ENCODE peak calls at places on chromosomes 7 and 10, in nine cellular contexts. One of them, this sample, is unnamed.

GRCh38 chr7:143434660-143435059 is 8.6 kb upstream of the TAS2R60 start:
- DNase-seq in NCI-H510A treated with DMSO at 0.1 percent for 48 hours: no peak
- DNase-seq in cardiac muscle cell: no peak
- DNase-seq in activated CD8-positive, alpha-beta T cell treated with anti-CD3 and anti-CD28 coated beads, Interleukin-2, amount 10 ng/mL, durations not matched to agents 7 days and 5 days: no peak
- DNase-seq in HCT116: no peak
- DNase-seq in uterus: peak; percentile 34
- DNase-seq in T-helper 2 cell: no peak
- DNase-seq in neural crest cell: no peak
- DNase-seq in NCI-H748 treated with DMSO at 0.1 percent for 48 hours: no peak
- DNase-seq in this sample: no peak

GRCh38 chr10:14873090-14873760 is 5.4 kb upstream of the SUV39H2 start:
- DNase-seq in NCI-H510A treated with DMSO at 0.1 percent for 48 hours: no peak
- DNase-seq in cardiac muscle cell: no peak
- DNase-seq in activated CD8-positive, alpha-beta T cell treated with anti-CD3 and anti-CD28 coated beads, Interleukin-2, amount 10 ng/mL, durations not matched to agents 7 days and 5 days: no peak
- DNase-seq in HCT116: no peak
- DNase-seq in uterus: no peak
- DNase-seq in T-helper 2 cell: peak; percentile 56
- DNase-seq in neural crest cell: no peak
- DNase-seq in NCI-H748 treated with DMSO at 0.1 percent for 48 hours: no peak
- DNase-seq in this sample: no peak

GRCh38 chr10:62545667-62546066 is 171.5 kb downstream of the ZNF365 start:
- DNase-seq in NCI-H510A treated with DMSO at 0.1 percent for 48 hours: no peak
- DNase-seq in cardiac muscle cell: no peak
- DNase-seq in activated CD8-positive, alpha-beta T cell treated with anti-CD3 and anti-CD28 coated beads, Interleukin-2, amount 10 ng/mL, durations not matched to agents 7 days and 5 days: no peak
- DNase-seq in HCT116: no peak
- DNase-seq in uterus: peak; percentile 17
- DNase-seq in T-helper 2 cell: no peak
- DNase-seq in neural crest cell: no peak
- DNase-seq in NCI-H748 treated with DMSO at 0.1 percent for 48 hours: no peak
- DNase-seq in this sample: no peak

GRCh38 chr7:28490831-28491230 is 78.5 kb downstream of the CREB5 start:
- DNase-seq in NCI-H510A treated with DMSO at 0.1 percent for 48 hours: no peak
- DNase-seq in cardiac muscle cell: no peak
- DNase-seq in activated CD8-positive, alpha-beta T cell treated with anti-CD3 and anti-CD28 coated beads, Interleukin-2, amount 10 ng/mL, durations not matched to agents 7 days and 5 days: no peak
- DNase-seq in HCT116: no peak
- DNase-seq in uterus: no peak
- DNase-seq in T-helper 2 cell: no peak
- DNase-seq in neural crest cell: no peak
- DNase-seq in NCI-H748 treated with DMSO at 0.1 percent for 48 hours: no peak
- DNase-seq in this sample: no peak

GRCh38 chr7:137952406-137952805 is 49.5 kb downstream of the CREB3L2 start:
- DNase-seq in NCI-H510A treated with DMSO at 0.1 percent for 48 hours: no peak
- DNase-seq in cardiac muscle cell: no peak
- DNase-seq in activated CD8-positive, alpha-beta T cell treated with anti-CD3 and anti-CD28 coated beads, Interleukin-2, amount 10 ng/mL, durations not matched to agents 7 days and 5 days: no peak
- DNase-seq in HCT116: no peak
- DNase-seq in uterus: no peak
- DNase-seq in T-helper 2 cell: no peak
- DNase-seq in neural crest cell: no peak
- DNase-seq in NCI-H748 treated with DMSO at 0.1 percent for 48 hours: no peak
- DNase-seq in this sample: no peak

GRCh38 chr10:509361-510102 is 179.9 kb downstream of the DIP2C start:
- DNase-seq in NCI-H510A treated with DMSO at 0.1 percent for 48 hours: no peak
- DNase-seq in cardiac muscle cell: no peak
- DNase-seq in activated CD8-positive, alpha-beta T cell treated with anti-CD3 and anti-CD28 coated beads, Interleukin-2, amount 10 ng/mL, durations not matched to agents 7 days and 5 days: no peak
- DNase-seq in HCT116: no peak
- DNase-seq in uterus: no peak
- DNase-seq in T-helper 2 cell: no peak
- DNase-seq in neural crest cell: no peak
- DNase-seq in NCI-H748 treated with DMSO at 0.1 percent for 48 hours: no peak
- DNase-seq in this sample: no peak

GRCh38 chr7:28629216-28629848 is 217.0 kb downstream of the CREB5 start:
- DNase-seq in NCI-H510A treated with DMSO at 0.1 percent for 48 hours: no peak
- DNase-seq in cardiac muscle cell: no peak
- DNase-seq in activated CD8-positive, alpha-beta T cell treated with anti-CD3 and anti-CD28 coated beads, Interleukin-2, amount 10 ng/mL, durations not matched to agents 7 days and 5 days: no peak
- DNase-seq in HCT116: no peak
- DNase-seq in uterus: peak; percentile 59
- DNase-seq in T-helper 2 cell: no peak
- DNase-seq in neural crest cell: no peak
- DNase-seq in NCI-H748 treated with DMSO at 0.1 percent for 48 hours: no peak
- DNase-seq in this sample: peak; percentile 49

GRCh38 chr10:80670774-80671173 is 133.1 kb downstream of the SH2D4B start:
- DNase-seq in NCI-H510A treated with DMSO at 0.1 percent for 48 hours: no peak
- DNase-seq in cardiac muscle cell: no peak
- DNase-seq in activated CD8-positive, alpha-beta T cell treated with anti-CD3 and anti-CD28 coated beads, Interleukin-2, amount 10 ng/mL, durations not matched to agents 7 days and 5 days: no peak
- DNase-seq in HCT116: no peak
- DNase-seq in uterus: no peak
- DNase-seq in T-helper 2 cell: no peak
- DNase-seq in neural crest cell: no peak
- DNase-seq in NCI-H748 treated with DMSO at 0.1 percent for 48 hours: no peak
- DNase-seq in this sample: no peak

GRCh38 chr10:65968871-65969270 is 957.0 kb upstream of the LRRTM3 start:
- DNase-seq in NCI-H510A treated with DMSO at 0.1 percent for 48 hours: no peak
- DNase-seq in cardiac muscle cell: no peak
- DNase-seq in activated CD8-positive, alpha-beta T cell treated with anti-CD3 and anti-CD28 coated beads, Interleukin-2, amount 10 ng/mL, durations not matched to agents 7 days and 5 days: no peak
- DNase-seq in HCT116: no peak
- DNase-seq in uterus: no peak
- DNase-seq in T-helper 2 cell: no peak
- DNase-seq in neural crest cell: no peak
- DNase-seq in NCI-H748 treated with DMSO at 0.1 percent for 48 hours: no peak
- DNase-seq in this sample: no peak

GRCh38 chr10:114306116-114306973 is 67.3 kb downstream of the VWA2 start:
- DNase-seq in NCI-H510A treated with DMSO at 0.1 percent for 48 hours: no peak
- DNase-seq in cardiac muscle cell: no peak
- DNase-seq in activated CD8-positive, alpha-beta T cell treated with anti-CD3 and anti-CD28 coated beads, Interleukin-2, amount 10 ng/mL, durations not matched to agents 7 days and 5 days: no peak
- DNase-seq in HCT116: no peak
- DNase-seq in uterus: no peak
- DNase-seq in T-helper 2 cell: no peak
- DNase-seq in neural crest cell: no peak
- DNase-seq in NCI-H748 treated with DMSO at 0.1 percent for 48 hours: no peak
- DNase-seq in this sample: no peak

GRCh38 chr10:33465747-33466146 is 131.3 kb upstream of the NRP1 start:
- DNase-seq in NCI-H510A treated with DMSO at 0.1 percent for 48 hours: no peak
- DNase-seq in cardiac muscle cell: no peak
- DNase-seq in activated CD8-positive, alpha-beta T cell treated with anti-CD3 and anti-CD28 coated beads, Interleukin-2, amount 10 ng/mL, durations not matched to agents 7 days and 5 days: no peak
- DNase-seq in HCT116: no peak
- DNase-seq in uterus: no peak
- DNase-seq in T-helper 2 cell: no peak
- DNase-seq in neural crest cell: no peak
- DNase-seq in NCI-H748 treated with DMSO at 0.1 percent for 48 hours: no peak
- DNase-seq in this sample: no peak

GRCh38 chr7:42055171-42055570 is 181.8 kb downstream of the GLI3 start:
- DNase-seq in NCI-H510A treated with DMSO at 0.1 percent for 48 hours: no peak
- DNase-seq in cardiac muscle cell: no peak
- DNase-seq in activated CD8-positive, alpha-beta T cell treated with anti-CD3 and anti-CD28 coated beads, Interleukin-2, amount 10 ng/mL, durations not matched to agents 7 days and 5 days: no peak
- DNase-seq in HCT116: no peak
- DNase-seq in uterus: no peak
- DNase-seq in T-helper 2 cell: no peak
- DNase-seq in neural crest cell: no peak
- DNase-seq in NCI-H748 treated with DMSO at 0.1 percent for 48 hours: no peak
- DNase-seq in this sample: no peak

GRCh38 chr7:47352394-47352968 is 229.4 kb downstream of the TNS3 start:
- DNase-seq in NCI-H510A treated with DMSO at 0.1 percent for 48 hours: no peak
- DNase-seq in cardiac muscle cell: no peak
- DNase-seq in activated CD8-positive, alpha-beta T cell treated with anti-CD3 and anti-CD28 coated beads, Interleukin-2, amount 10 ng/mL, durations not matched to agents 7 days and 5 days: no peak
- DNase-seq in HCT116: no peak
- DNase-seq in uterus: no peak
- DNase-seq in T-helper 2 cell: no peak
- DNase-seq in neural crest cell: no peak
- DNase-seq in NCI-H748 treated with DMSO at 0.1 percent for 48 hours: no peak
- DNase-seq in this sample: no peak

GRCh38 chr10:71342850-71343773 is 24.1 kb downstream of the SLC29A3 start:
- DNase-seq in NCI-H510A treated with DMSO at 0.1 percent for 48 hours: no peak
- DNase-seq in cardiac muscle cell: no peak
- DNase-seq in activated CD8-positive, alpha-beta T cell treated with anti-CD3 and anti-CD28 coated beads, Interleukin-2, amount 10 ng/mL, durations not matched to agents 7 days and 5 days: no peak
- DNase-seq in HCT116: no peak
- DNase-seq in uterus: no peak
- DNase-seq in T-helper 2 cell: no peak
- DNase-seq in neural crest cell: no peak
- DNase-seq in NCI-H748 treated with DMSO at 0.1 percent for 48 hours: no peak
- DNase-seq in this sample: no peak

GRCh38 chr7:64869121-64869725 is 33.9 kb upstream of the ZNF273 start:
- DNase-seq in NCI-H510A treated with DMSO at 0.1 percent for 48 hours: no peak
- DNase-seq in cardiac muscle cell: no peak
- DNase-seq in activated CD8-positive, alpha-beta T cell treated with anti-CD3 and anti-CD28 coated beads, Interleukin-2, amount 10 ng/mL, durations not matched to agents 7 days and 5 days: peak; percentile 8
- DNase-seq in HCT116: no peak
- DNase-seq in uterus: no peak
- DNase-seq in T-helper 2 cell: no peak
- DNase-seq in neural crest cell: no peak
- DNase-seq in NCI-H748 treated with DMSO at 0.1 percent for 48 hours: no peak
- DNase-seq in this sample: no peak

GRCh38 chr10:61791216-61791615 is 110.3 kb upstream of the ARID5B start:
- DNase-seq in NCI-H510A treated with DMSO at 0.1 percent for 48 hours: no peak
- DNase-seq in cardiac muscle cell: no peak
- DNase-seq in activated CD8-positive, alpha-beta T cell treated with anti-CD3 and anti-CD28 coated beads, Interleukin-2, amount 10 ng/mL, durations not matched to agents 7 days and 5 days: no peak
- DNase-seq in HCT116: no peak
- DNase-seq in uterus: no peak
- DNase-seq in T-helper 2 cell: no peak
- DNase-seq in neural crest cell: no peak
- DNase-seq in NCI-H748 treated with DMSO at 0.1 percent for 48 hours: no peak
- DNase-seq in this sample: no peak

GRCh38 chr7:124764847-124765400 is 668 bp downstream of the GPR37 start:
- DNase-seq in NCI-H510A treated with DMSO at 0.1 percent for 48 hours: peak; percentile 7
- DNase-seq in cardiac muscle cell: peak; percentile 41
- DNase-seq in activated CD8-positive, alpha-beta T cell treated with anti-CD3 and anti-CD28 coated beads, Interleukin-2, amount 10 ng/mL, durations not matched to agents 7 days and 5 days: peak; percentile 33
- DNase-seq in HCT116: no peak
- DNase-seq in uterus: no peak
- DNase-seq in T-helper 2 cell: peak; percentile 41
- DNase-seq in neural crest cell: peak; percentile 10
- DNase-seq in NCI-H748 treated with DMSO at 0.1 percent for 48 hours: peak; percentile 16
- DNase-seq in this sample: no peak

GRCh38 chr10:51960494-51960895 is 261.1 kb upstream of the CSTF2T start:
- DNase-seq in NCI-H510A treated with DMSO at 0.1 percent for 48 hours: peak; percentile 24
- DNase-seq in cardiac muscle cell: peak; percentile 52
- DNase-seq in activated CD8-positive, alpha-beta T cell treated with anti-CD3 and anti-CD28 coated beads, Interleukin-2, amount 10 ng/mL, durations not matched to agents 7 days and 5 days: no peak
- DNase-seq in HCT116: peak; percentile 10
- DNase-seq in uterus: no peak
- DNase-seq in T-helper 2 cell: peak; percentile 36
- DNase-seq in neural crest cell: no peak
- DNase-seq in NCI-H748 treated with DMSO at 0.1 percent for 48 hours: no peak
- DNase-seq in this sample: peak; percentile 43

GRCh38 chr10:108775911-108776475 is 1147.3 kb downstream of the XPNPEP1 start:
- DNase-seq in NCI-H510A treated with DMSO at 0.1 percent for 48 hours: no peak
- DNase-seq in cardiac muscle cell: no peak
- DNase-seq in activated CD8-positive, alpha-beta T cell treated with anti-CD3 and anti-CD28 coated beads, Interleukin-2, amount 10 ng/mL, durations not matched to agents 7 days and 5 days: no peak
- DNase-seq in HCT116: no peak
- DNase-seq in uterus: no peak
- DNase-seq in T-helper 2 cell: no peak
- DNase-seq in neural crest cell: no peak
- DNase-seq in NCI-H748 treated with DMSO at 0.1 percent for 48 hours: no peak
- DNase-seq in this sample: no peak

GRCh38 chr7:98879198-98879988 is 1.1 kb downstream of the TRRAP start:
- DNase-seq in NCI-H510A treated with DMSO at 0.1 percent for 48 hours: peak; percentile 18
- DNase-seq in cardiac muscle cell: peak; percentile 8
- DNase-seq in activated CD8-positive, alpha-beta T cell treated with anti-CD3 and anti-CD28 coated beads, Interleukin-2, amount 10 ng/mL, durations not matched to agents 7 days and 5 days: peak; percentile 86
- DNase-seq in HCT116: peak; percentile 27
- DNase-seq in uterus: no peak
- DNase-seq in T-helper 2 cell: peak; percentile 92
- DNase-seq in neural crest cell: no peak
- DNase-seq in NCI-H748 treated with DMSO at 0.1 percent for 48 hours: no peak
- DNase-seq in this sample: no peak

GRCh38 chr7:140924019-140924820 is 509 bp downstream of the BRAF start:
- DNase-seq in NCI-H510A treated with DMSO at 0.1 percent for 48 hours: peak; percentile 51
- DNase-seq in cardiac muscle cell: peak; percentile 82
- DNase-seq in activated CD8-positive, alpha-beta T cell treated with anti-CD3 and anti-CD28 coated beads, Interleukin-2, amount 10 ng/mL, durations not matched to agents 7 days and 5 days: peak; percentile 79
- DNase-seq in HCT116: peak; percentile 32
- DNase-seq in uterus: peak; percentile 63
- DNase-seq in T-helper 2 cell: peak; percentile 82
- DNase-seq in neural crest cell: peak; percentile 68
- DNase-seq in NCI-H748 treated with DMSO at 0.1 percent for 48 hours: peak; percentile 59
- DNase-seq in this sample: peak; percentile 48

GRCh38 chr10:25766687-25767221 is 167.3 kb upstream of the MYO3A start:
- DNase-seq in NCI-H510A treated with DMSO at 0.1 percent for 48 hours: no peak
- DNase-seq in cardiac muscle cell: peak; percentile 55
- DNase-seq in activated CD8-positive, alpha-beta T cell treated with anti-CD3 and anti-CD28 coated beads, Interleukin-2, amount 10 ng/mL, durations not matched to agents 7 days and 5 days: no peak
- DNase-seq in HCT116: no peak
- DNase-seq in uterus: no peak
- DNase-seq in T-helper 2 cell: no peak
- DNase-seq in neural crest cell: peak; percentile 7
- DNase-seq in NCI-H748 treated with DMSO at 0.1 percent for 48 hours: no peak
- DNase-seq in this sample: no peak

GRCh38 chr7:47901542-47901941 is 46.7 kb downstream of the PKD1L1 start:
- DNase-seq in NCI-H510A treated with DMSO at 0.1 percent for 48 hours: no peak
- DNase-seq in cardiac muscle cell: no peak
- DNase-seq in activated CD8-positive, alpha-beta T cell treated with anti-CD3 and anti-CD28 coated beads, Interleukin-2, amount 10 ng/mL, durations not matched to agents 7 days and 5 days: no peak
- DNase-seq in HCT116: no peak
- DNase-seq in uterus: no peak
- DNase-seq in T-helper 2 cell: no peak
- DNase-seq in neural crest cell: peak; percentile 18
- DNase-seq in NCI-H748 treated with DMSO at 0.1 percent for 48 hours: no peak
- DNase-seq in this sample: no peak

GRCh38 chr10:99582255-99582770 is 37.9 kb downstream of the SLC25A28 start:
- DNase-seq in NCI-H510A treated with DMSO at 0.1 percent for 48 hours: peak; percentile 20
- DNase-seq in cardiac muscle cell: no peak
- DNase-seq in activated CD8-positive, alpha-beta T cell treated with anti-CD3 and anti-CD28 coated beads, Interleukin-2, amount 10 ng/mL, durations not matched to agents 7 days and 5 days: no peak
- DNase-seq in HCT116: no peak
- DNase-seq in uterus: no peak
- DNase-seq in T-helper 2 cell: no peak
- DNase-seq in neural crest cell: no peak
- DNase-seq in NCI-H748 treated with DMSO at 0.1 percent for 48 hours: no peak
- DNase-seq in this sample: peak; percentile 27

GRCh38 chr7:30348083-30348560 is 63.7 kb downstream of the ZNRF2 start:
- DNase-seq in NCI-H510A treated with DMSO at 0.1 percent for 48 hours: no peak
- DNase-seq in cardiac muscle cell: no peak
- DNase-seq in activated CD8-positive, alpha-beta T cell treated with anti-CD3 and anti-CD28 coated beads, Interleukin-2, amount 10 ng/mL, durations not matched to agents 7 days and 5 days: peak; percentile 70
- DNase-seq in HCT116: peak; percentile 75
- DNase-seq in uterus: no peak
- DNase-seq in T-helper 2 cell: peak; percentile 96
- DNase-seq in neural crest cell: no peak
- DNase-seq in NCI-H748 treated with DMSO at 0.1 percent for 48 hours: no peak
- DNase-seq in this sample: peak; percentile 94

GRCh38 chr7:151349507-151349853 is 7.9 kb downstream of the NUB1 start:
- DNase-seq in NCI-H510A treated with DMSO at 0.1 percent for 48 hours: no peak
- DNase-seq in cardiac muscle cell: no peak
- DNase-seq in activated CD8-positive, alpha-beta T cell treated with anti-CD3 and anti-CD28 coated beads, Interleukin-2, amount 10 ng/mL, durations not matched to agents 7 days and 5 days: no peak
- DNase-seq in HCT116: no peak
- DNase-seq in uterus: no peak
- DNase-seq in T-helper 2 cell: no peak
- DNase-seq in neural crest cell: no peak
- DNase-seq in NCI-H748 treated with DMSO at 0.1 percent for 48 hours: no peak
- DNase-seq in this sample: no peak

GRCh38 chr10:124043310-124044142 is 49.9 kb downstream of the CHST15 start:
- DNase-seq in NCI-H510A treated with DMSO at 0.1 percent for 48 hours: no peak
- DNase-seq in cardiac muscle cell: no peak
- DNase-seq in activated CD8-positive, alpha-beta T cell treated with anti-CD3 and anti-CD28 coated beads, Interleukin-2, amount 10 ng/mL, durations not matched to agents 7 days and 5 days: no peak
- DNase-seq in HCT116: no peak
- DNase-seq in uterus: no peak
- DNase-seq in T-helper 2 cell: no peak
- DNase-seq in neural crest cell: no peak
- DNase-seq in NCI-H748 treated with DMSO at 0.1 percent for 48 hours: no peak
- DNase-seq in this sample: no peak

GRCh38 chr10:107498983-107499382 is 334.5 kb upstream of the SORCS1 start:
- DNase-seq in NCI-H510A treated with DMSO at 0.1 percent for 48 hours: no peak
- DNase-seq in cardiac muscle cell: no peak
- DNase-seq in activated CD8-positive, alpha-beta T cell treated with anti-CD3 and anti-CD28 coated beads, Interleukin-2, amount 10 ng/mL, durations not matched to agents 7 days and 5 days: no peak
- DNase-seq in HCT116: no peak
- DNase-seq in uterus: no peak
- DNase-seq in T-helper 2 cell: no peak
- DNase-seq in neural crest cell: no peak
- DNase-seq in NCI-H748 treated with DMSO at 0.1 percent for 48 hours: no peak
- DNase-seq in this sample: no peak

GRCh38 chr10:33055636-33056035 is 97.6 kb upstream of the ITGB1 start:
- DNase-seq in NCI-H510A treated with DMSO at 0.1 percent for 48 hours: no peak
- DNase-seq in cardiac muscle cell: no peak
- DNase-seq in activated CD8-positive, alpha-beta T cell treated with anti-CD3 and anti-CD28 coated beads, Interleukin-2, amount 10 ng/mL, durations not matched to agents 7 days and 5 days: no peak
- DNase-seq in HCT116: no peak
- DNase-seq in uterus: no peak
- DNase-seq in T-helper 2 cell: no peak
- DNase-seq in neural crest cell: no peak
- DNase-seq in NCI-H748 treated with DMSO at 0.1 percent for 48 hours: no peak
- DNase-seq in this sample: no peak

GRCh38 chr7:44978511-44979366 is at the start of gene MYO1G:
- DNase-seq in NCI-H510A treated with DMSO at 0.1 percent for 48 hours: no peak
- DNase-seq in cardiac muscle cell: no peak
- DNase-seq in activated CD8-positive, alpha-beta T cell treated with anti-CD3 and anti-CD28 coated beads, Interleukin-2, amount 10 ng/mL, durations not matched to agents 7 days and 5 days: peak; percentile 97
- DNase-seq in HCT116: no peak
- DNase-seq in uterus: no peak
- DNase-seq in T-helper 2 cell: peak; percentile 99
- DNase-seq in neural crest cell: no peak
- DNase-seq in NCI-H748 treated with DMSO at 0.1 percent for 48 hours: no peak
- DNase-seq in this sample: no peak

GRCh38 chr10:55062349-55062748 is 261.3 kb upstream of the PCDH15 start:
- DNase-seq in NCI-H510A treated with DMSO at 0.1 percent for 48 hours: no peak
- DNase-seq in cardiac muscle cell: no peak
- DNase-seq in activated CD8-positive, alpha-beta T cell treated with anti-CD3 and anti-CD28 coated beads, Interleukin-2, amount 10 ng/mL, durations not matched to agents 7 days and 5 days: no peak
- DNase-seq in HCT116: no peak
- DNase-seq in uterus: no peak
- DNase-seq in T-helper 2 cell: no peak
- DNase-seq in neural crest cell: no peak
- DNase-seq in NCI-H748 treated with DMSO at 0.1 percent for 48 hours: no peak
- DNase-seq in this sample: no peak

This sample was measured in foreskin melanocyte.